ENCODE peak calls at places on chromosomes 16 and 17, in seven cellular contexts. One of them, this sample, is unnamed.
A peak's percentile ranks its signal among the peaks of the same experiment; 100 is the strongest.

GRCh38 chr17:7294614-7295153 is at the start of gene YBX2:
- DNase-seq in neural progenitor cell: peak; percentile 95
- DNase-seq in heart right ventricle: peak; percentile 75
- DNase-seq in left ventricle myocardium inferior: peak; percentile 64
- DNase-seq in CD4-positive, alpha-beta memory T cell: peak; percentile 65
- DNase-seq in heart left ventricle: peak; percentile 85
- DNase-seq in H9: peak; percentile 100
- DNase-seq in this sample: no peak

GRCh38 chr17:12691173-12691572 is 25.5 kb downstream of the MYOCD start:
- DNase-seq in H9: no peak
- DNase-seq in left ventricle myocardium inferior: no peak
- DNase-seq in CD4-positive, alpha-beta memory T cell: no peak
- DNase-seq in heart left ventricle: no peak
- DNase-seq in heart right ventricle: no peak
- DNase-seq in neural progenitor cell: no peak
- DNase-seq in this sample: no peak

GRCh38 chr16:11314309-11314894 is 30.9 kb upstream of the RMI2 start:
- DNase-seq in left ventricle myocardium inferior: no peak
- DNase-seq in CD4-positive, alpha-beta memory T cell: no peak
- DNase-seq in heart right ventricle: no peak
- DNase-seq in H9: no peak
- DNase-seq in heart left ventricle: no peak
- DNase-seq in neural progenitor cell: no peak
- DNase-seq in this sample: no peak

GRCh38 chr16:75097941-75098897 is 18.4 kb downstream of the LDHD start:
- DNase-seq in neural progenitor cell: no peak
- DNase-seq in CD4-positive, alpha-beta memory T cell: peak; percentile 86
- DNase-seq in heart left ventricle: no peak
- DNase-seq in H9: no peak
- DNase-seq in left ventricle myocardium inferior: no peak
- DNase-seq in heart right ventricle: no peak
- DNase-seq in this sample: no peak

GRCh38 chr17:62653002-62653830 is 25.7 kb downstream of the MRC2 start:
- DNase-seq in left ventricle myocardium inferior: peak; percentile 77
- DNase-seq in neural progenitor cell: peak; percentile 95
- DNase-seq in heart right ventricle: peak; percentile 75
- DNase-seq in H9: peak; percentile 95
- DNase-seq in heart left ventricle: peak; percentile 71
- DNase-seq in CD4-positive, alpha-beta memory T cell: peak; percentile 42
- DNase-seq in this sample: no peak

GRCh38 chr16:1433756-1434155 is 2.9 kb downstream of the PERCC1 start:
- DNase-seq in CD4-positive, alpha-beta memory T cell: no peak
- DNase-seq in H9: no peak
- DNase-seq in heart left ventricle: no peak
- DNase-seq in heart right ventricle: no peak
- DNase-seq in left ventricle myocardium inferior: no peak
- DNase-seq in neural progenitor cell: no peak
- DNase-seq in this sample: no peak

GRCh38 chr16:67667817-67668494 is 1.3 kb downstream of the C16orf86 start:
- DNase-seq in neural progenitor cell: peak; percentile 93
- DNase-seq in heart right ventricle: peak; percentile 82
- DNase-seq in left ventricle myocardium inferior: peak; percentile 82
- DNase-seq in H9: peak; percentile 93
- DNase-seq in heart left ventricle: peak; percentile 90
- DNase-seq in CD4-positive, alpha-beta memory T cell: peak; percentile 85
- DNase-seq in this sample: peak; percentile 62

GRCh38 chr16:81175325-81175891 is 63.1 kb upstream of the BCO1 start:
- DNase-seq in H9: no peak
- DNase-seq in heart right ventricle: no peak
- DNase-seq in heart left ventricle: no peak
- DNase-seq in left ventricle myocardium inferior: no peak
- DNase-seq in CD4-positive, alpha-beta memory T cell: no peak
- DNase-seq in neural progenitor cell: no peak
- DNase-seq in this sample: no peak

DNA sequence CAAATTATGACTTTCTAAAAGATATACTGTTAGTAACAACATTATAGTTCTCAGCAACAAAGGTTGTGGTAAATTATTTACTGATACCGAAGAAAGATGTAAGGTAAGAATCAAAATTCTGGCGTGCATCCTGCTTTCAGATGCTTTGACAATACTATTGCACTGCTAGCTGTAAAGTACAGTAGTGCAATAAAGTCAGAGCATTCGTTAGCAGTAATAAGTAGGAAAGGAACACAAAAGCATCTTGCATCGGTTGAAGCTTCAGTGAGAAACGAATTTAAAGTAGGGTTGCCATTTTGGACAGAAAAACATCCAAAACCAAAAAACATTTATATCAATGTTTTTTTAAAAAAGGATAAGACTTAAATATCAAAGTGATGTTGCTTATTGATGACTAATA is 4.0 kb downstream of the SKA2 start:
- DNase-seq in CD4-positive, alpha-beta memory T cell: peak; percentile 9
- DNase-seq in neural progenitor cell: no peak
- DNase-seq in H9: no peak
- DNase-seq in heart right ventricle: no peak
- DNase-seq in left ventricle myocardium inferior: no peak
- DNase-seq in heart left ventricle: no peak
- DNase-seq in this sample: no peak
- H3K4me1 ChIP-seq in CD4-positive, alpha-beta memory T cell: peaks cover 54% of the 10 kb centered on the region
- H3K4me1 ChIP-seq in neural progenitor cell: peaks cover 29% of the 10 kb centered on the region
- H3K4me1 ChIP-seq in H9: no peaks in the 10 kb centered on the region
- H3K4me1 ChIP-seq in heart right ventricle: peaks cover 28% of the 10 kb centered on the region
- H3K4me1 ChIP-seq in left ventricle myocardium inferior: peaks cover 37% of the 10 kb centered on the region
- H3K4me1 ChIP-seq in heart left ventricle: peaks cover 14% of the 10 kb centered on the region
- H3K4me1 ChIP-seq in this sample: peaks cover 23% of the 10 kb centered on the region

GRCh38 chr17:64535357-64535756 is 28.6 kb downstream of the CEP95 start:
- DNase-seq in heart right ventricle: no peak
- DNase-seq in CD4-positive, alpha-beta memory T cell: no peak
- DNase-seq in H9: no peak
- DNase-seq in heart left ventricle: no peak
- DNase-seq in neural progenitor cell: no peak
- DNase-seq in left ventricle myocardium inferior: no peak
- DNase-seq in this sample: no peak
- H3K27ac ChIP-seq in heart right ventricle: no peak overlapping the region
- H3K27ac ChIP-seq in CD4-positive, alpha-beta memory T cell: no peak overlapping the region
- H3K27ac ChIP-seq in H9: no peak overlapping the region
- H3K27ac ChIP-seq in heart left ventricle: no peak overlapping the region
- H3K27ac ChIP-seq in neural progenitor cell: no peak overlapping the region
- H3K27ac ChIP-seq in left ventricle myocardium inferior: no peak overlapping the region
- H3K27ac ChIP-seq in this sample: no peak overlapping the region

DNA sequence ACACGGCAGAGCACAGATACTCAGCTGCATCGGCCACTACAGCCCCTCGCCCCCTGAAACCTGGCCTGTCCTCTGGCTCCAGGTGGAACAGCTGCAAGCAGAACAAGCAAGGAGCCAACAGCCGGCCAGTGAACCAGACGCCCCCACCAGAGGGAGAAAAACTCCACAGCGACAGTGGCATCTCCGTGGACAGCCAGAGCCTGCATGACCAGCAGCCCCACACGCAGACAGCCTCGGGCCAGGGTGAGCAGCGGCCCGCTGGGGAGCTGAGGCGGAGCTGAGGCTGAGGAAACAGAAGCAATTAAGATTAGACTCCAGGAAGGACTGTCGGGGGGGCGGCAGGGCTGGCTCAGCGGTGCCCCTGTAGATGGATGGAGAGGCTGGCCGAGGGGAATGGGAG is 16.7 kb downstream of the NGFR start:
- DNase-seq in H9: no peak
- DNase-seq in neural progenitor cell: no peak
- DNase-seq in CD4-positive, alpha-beta memory T cell: no peak
- DNase-seq in left ventricle myocardium inferior: no peak
- DNase-seq in heart left ventricle: no peak
- DNase-seq in heart right ventricle: no peak
- DNase-seq in this sample: no peak
- H3K27me3 ChIP-seq in H9: no peaks in the 10 kb centered on the region
- H3K27me3 ChIP-seq in neural progenitor cell: no peaks in the 10 kb centered on the region
- H3K27me3 ChIP-seq in CD4-positive, alpha-beta memory T cell: peaks cover 5% of the 10 kb centered on the region
- H3K27me3 ChIP-seq in left ventricle myocardium inferior: peaks cover 40% of the 10 kb centered on the region
- H3K27me3 ChIP-seq in heart left ventricle: no peaks in the 10 kb centered on the region
- H3K27me3 ChIP-seq in heart right ventricle: peaks cover 5% of the 10 kb centered on the region
- H3K27me3 ChIP-seq in this sample: no peaks in the 10 kb centered on the region

GRCh38 chr16:65621640-65622039 is 499.8 kb upstream of the CDH11 start:
- DNase-seq in heart right ventricle: no peak
- DNase-seq in CD4-positive, alpha-beta memory T cell: no peak
- DNase-seq in H9: no peak
- DNase-seq in heart left ventricle: no peak
- DNase-seq in left ventricle myocardium inferior: peak; percentile 16
- DNase-seq in neural progenitor cell: no peak
- DNase-seq in this sample: peak; percentile 27

GRCh38 chr16:65622161-65622560 is 500.3 kb upstream of the CDH11 start:
- DNase-seq in H9: no peak
- DNase-seq in heart right ventricle: no peak
- DNase-seq in left ventricle myocardium inferior: no peak
- DNase-seq in CD4-positive, alpha-beta memory T cell: no peak
- DNase-seq in heart left ventricle: no peak
- DNase-seq in neural progenitor cell: no peak
- DNase-seq in this sample: no peak

GRCh38 chr16:65624246-65624645 is 502.4 kb upstream of the CDH11 start:
- DNase-seq in H9: no peak
- DNase-seq in neural progenitor cell: no peak
- DNase-seq in heart left ventricle: no peak
- DNase-seq in heart right ventricle: no peak
- DNase-seq in left ventricle myocardium inferior: no peak
- DNase-seq in CD4-positive, alpha-beta memory T cell: no peak
- DNase-seq in this sample: no peak

GRCh38 chr16:65619606-65620005 is 497.7 kb upstream of the CDH11 start:
- DNase-seq in CD4-positive, alpha-beta memory T cell: no peak
- DNase-seq in neural progenitor cell: no peak
- DNase-seq in heart left ventricle: no peak
- DNase-seq in H9: no peak
- DNase-seq in heart right ventricle: no peak
- DNase-seq in left ventricle myocardium inferior: no peak
- DNase-seq in this sample: peak; percentile 4

DNA sequence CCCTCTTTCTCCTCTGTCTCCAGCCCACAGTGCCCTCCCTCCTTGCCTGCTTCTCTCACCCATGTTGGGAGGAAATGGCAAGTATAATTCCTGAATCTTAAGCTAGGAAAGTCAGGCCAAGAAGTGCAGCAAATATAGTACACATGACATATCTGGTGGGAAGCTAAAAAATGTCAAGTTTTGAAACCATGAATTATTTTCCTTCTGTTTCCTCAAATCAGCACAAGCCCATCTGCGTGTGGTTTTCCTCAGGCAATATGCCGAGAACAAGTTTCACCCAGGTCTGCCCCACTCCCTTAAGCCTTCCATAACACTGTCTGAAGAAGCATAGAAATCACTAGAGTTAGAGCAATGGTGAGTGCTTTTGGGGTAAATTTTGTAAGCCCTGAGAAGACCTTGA is 502.8 kb upstream of the CDH11 start:
- DNase-seq in CD4-positive, alpha-beta memory T cell: no peak
- DNase-seq in H9: no peak
- DNase-seq in neural progenitor cell: no peak
- DNase-seq in heart left ventricle: no peak
- DNase-seq in left ventricle myocardium inferior: no peak
- DNase-seq in heart right ventricle: no peak
- DNase-seq in this sample: no peak
- H3K4me1 ChIP-seq in CD4-positive, alpha-beta memory T cell: no peaks in the 10 kb centered on the region
- H3K4me1 ChIP-seq in H9: no peaks in the 10 kb centered on the region
- H3K4me1 ChIP-seq in neural progenitor cell: no peaks in the 10 kb centered on the region
- H3K4me1 ChIP-seq in heart left ventricle: no peaks in the 10 kb centered on the region
- H3K4me1 ChIP-seq in left ventricle myocardium inferior: no peaks in the 10 kb centered on the region
- H3K4me1 ChIP-seq in heart right ventricle: no peaks in the 10 kb centered on the region
- H3K4me1 ChIP-seq in this sample: no peaks in the 10 kb centered on the region